ENCODE peak calls at places on chromosomes 4 and X, in five cellular contexts. K is stimulated activated CD4-positive, alpha-beta T cell treated with anti-CD3 and anti-CD28 coated beads, Interleukin-4, amount 100 ng/mL, for 4 hours; V is stimulated activated CD8-positive, alpha-beta memory T cell treated with anti-CD3 and anti-CD28 coated beads, Interleukin-4, amount 100 ng/mL, for 4 hours; M is iPS-NIHi11; A is activated naive CD8-positive, alpha-beta T cell treated with anti-CD3 and anti-CD28 coated beads for 36 hours. J is an unnamed sample.

GRCh38 chrX:73831500-73831899 is 268.5 kb downstream of the CHIC1 start:
- DNase-seq in K (no peak), V (no peak), M (no peak), A (no peak), J (no peak)

GRCh38 chrX:132958086-132958703 is at the start of gene HS6ST2:
- DNase-seq in K (no peak), V (no peak), M (peak; percentile 52), A (peak; percentile 10), J (no peak)

GRCh38 chrX:57172544-57172943 is 35.3 kb upstream of the SPIN2A start:
- DNase-seq in K (no peak), V (no peak), M (no peak), A (no peak), J (no peak)

GRCh38 chrX:39996561-39996960 is 101.2 kb downstream of the BCOR start:
- DNase-seq in K (no peak), V (no peak), M (no peak), A (no peak), J (no peak)

GRCh38 chr4:46586566-46586965 is 196.6 kb upstream of the GABRA2 start:
- DNase-seq in K (no peak), V (no peak), M (peak; percentile 4), A (no peak), J (no peak)

GRCh38 chr4:110637408-110638131 is 14.7 kb upstream of the PITX2 start:
- DNase-seq in K (no peak), V (no peak), M (peak; percentile 28), A (no peak), J (no peak)

GRCh38 chrX:78125148-78125547 is 14.3 kb downstream of the TAF9B start:
- DNase-seq in K (no peak), V (no peak), M (no peak), A (no peak), J (no peak)

GRCh38 chrX:30935985-30936384 is 46.9 kb upstream of the TAB3 start:
- DNase-seq in K (no peak), V (no peak), M (peak; percentile 38), A (no peak), J (no peak)

GRCh38 chrX:23554304-23554703 is 113.0 kb upstream of the PRDX4 start:
- DNase-seq in K (no peak), V (no peak), M (peak; percentile 14), A (no peak), J (no peak)

GRCh38 chr4:158768577-158769174 is at the start of gene FNIP2:
- DNase-seq in K (peak; percentile 61), V (peak; percentile 12), M (peak; percentile 95), A (peak; percentile 77), J (peak; percentile 39)

GRCh38 chr4:97938141-97938540 is 205.1 kb downstream of the STPG2 start:
- DNase-seq in K (no peak), V (no peak), M (no peak), A (no peak), J (no peak)

GRCh38 chr4:180960758-180961401 is 1282.3 kb upstream of the TENM3 start:
- DNase-seq in K (no peak), V (no peak), M (no peak), A (no peak), J (no peak)

GRCh38 chr4:113057891-113058290 is 8.4 kb downstream of the ANK2 start:
- DNase-seq in K (no peak), V (no peak), M (no peak), A (no peak), J (no peak)

GRCh38 chr4:173318648-173319211 is 15.4 kb downstream of the HMGB2 start:
- DNase-seq in K (no peak), V (no peak), M (no peak), A (no peak), J (no peak)

GRCh38 chrX:116318672-116319071 is 117.7 kb upstream of the SLC6A14 start:
- DNase-seq in K (no peak), V (no peak), M (no peak), A (no peak), J (no peak)

GRCh38 chrX:125132274-125132673 is 187.4 kb upstream of the TEX13C start:
- DNase-seq in K (no peak), V (no peak), M (peak; percentile 11), A (no peak), J (no peak)

GRCh38 chr4:52868138-52868537 is 6.0 kb downstream of the RASL11B start:
- DNase-seq in K (no peak), V (no peak), M (peak; percentile 40), A (no peak), J (no peak)

GRCh38 chr4:173448557-173448918 is 49.6 kb upstream of the SCRG1 start:
- DNase-seq in K (no peak), V (no peak), M (no peak), A (no peak), J (no peak)

GRCh38 chrX:130109429-130110378 is 593 bp downstream of the ELF4 start:
- DNase-seq in K (no peak), V (no peak), M (no peak), A (peak; percentile 27), J (no peak)

GRCh38 chr4:158819942-158820786 is 51.3 kb downstream of the FNIP2 start:
- DNase-seq in K (no peak), V (no peak), M (no peak), A (no peak), J (no peak)

GRCh38 chr4:82975792-82976191 is 34.8 kb downstream of the LIN54 start:
- DNase-seq in K (no peak), V (no peak), M (no peak), A (no peak), J (no peak)

GRCh38 chrX:13432776-13433605 is 113.1 kb upstream of the ATXN3L start:
- DNase-seq in K (no peak), V (no peak), M (no peak), A (no peak), J (no peak)

GRCh38 chr4:9877123-9877522 is 95.7 kb downstream of the DRD5 start:
- DNase-seq in K (no peak), V (no peak), M (no peak), A (no peak), J (no peak)

GRCh38 chrX:110432066-110432465 is 73.4 kb downstream of the RTL9 start:
- DNase-seq in K (no peak), V (no peak), M (no peak), A (no peak), J (no peak)

J was measured in activated T-helper 1 cell treated with anti-CD3 and anti-CD28 coated beads, Interleukin-2, amount 50 U/mL, for 16 hours.